ENCODE peak calls at places on chromosomes 3 and 15, in four cellular contexts. R, J, A and O are unnamed samples.

GRCh38 chr3:53286727-53287412 is 31.0 kb upstream of the TKT start:
- DNase-seq in R (peak; percentile 76), J (no peak), A (no peak), O (no peak)

GRCh38 chr3:196082471-196082971 is 631 bp upstream of the TFRC start:
- DNase-seq in R (peak; percentile 7), J (peak; percentile 35), A (no peak), O (no peak)

GRCh38 chr15:57060799-57061198 is 142.4 kb downstream of the TCF12 start:
- DNase-seq in R (peak; percentile 89), J (no peak), A (no peak), O (no peak)

GRCh38 chr15:62453356-62453755 is 288.3 kb upstream of the C2CD4B start:
- DNase-seq in R (peak; percentile 56), J (no peak), A (no peak), O (no peak)

GRCh38 chr3:107001635-107002034 is 375.6 kb upstream of the CCDC54 start:
- DNase-seq in R (peak; percentile 11), J (no peak), A (no peak), O (no peak)

GRCh38 chr15:85785887-85786777 is 8.6 kb downstream of the KLHL25 start:
- DNase-seq in R (peak; percentile 58), J (no peak), A (no peak), O (no peak)

GRCh38 chr3:97687734-97688133 is 76.8 kb upstream of the ARL6 start:
- DNase-seq in R (no peak), J (no peak), A (no peak), O (no peak)

GRCh38 chr15:89177633-89178306 is 43.6 kb downstream of the RLBP1 start:
- DNase-seq in R (peak; percentile 83), J (peak; percentile 55), A (no peak), O (no peak)

GRCh38 chr3:96657710-96658109 is 156.7 kb upstream of the EPHA6 start:
- DNase-seq in R (no peak), J (no peak), A (no peak), O (no peak)

GRCh38 chr3:25473246-25473645 is 45.2 kb downstream of the RARB start:
- DNase-seq in R (no peak), J (no peak), A (no peak), O (no peak)

GRCh38 chr3:3196148-3196861 is 16.8 kb upstream of the CRBN start:
- DNase-seq in R (no peak), J (peak; percentile 6), A (no peak), O (no peak)

GRCh38 chr3:126008219-126008618 is 39.2 kb downstream of the ROPN1B start:
- DNase-seq in R (no peak), J (no peak), A (no peak), O (no peak)

GRCh38 chr15:25230442-25230841 is 208.4 kb downstream of the UBE3A start:
- DNase-seq in R (no peak), J (no peak), A (no peak), O (no peak)

GRCh38 chr3:113249111-113249510 is 37.8 kb downstream of the BOC start:
- DNase-seq in R (peak; percentile 88), J (peak; percentile 60), A (no peak), O (no peak)

GRCh38 chr3:33218446-33219174 is at the start of gene SUSD5:
- DNase-seq in R (peak; percentile 51), J (peak; percentile 75), A (no peak), O (no peak)

GRCh38 chr15:66830358-66830757 is 128.3 kb downstream of the SMAD6 start:
- DNase-seq in R (peak; percentile 72), J (no peak), A (no peak), O (no peak)

GRCh38 chr3:179234244-179234643 is 16.7 kb downstream of the KCNMB3 start:
- DNase-seq in R (peak; percentile 15), J (no peak), A (no peak), O (no peak)

GRCh38 chr15:58517682-58518525 is 86.1 kb downstream of the LIPC start:
- DNase-seq in R (no peak), J (no peak), A (no peak), O (no peak)

GRCh38 chr3:117463276-117463675 is 753.7 kb downstream of the TUSC7 start:
- DNase-seq in R (peak; percentile 11), J (no peak), A (no peak), O (no peak)

GRCh38 chr3:10651506-10651905 is 146.1 kb upstream of the ATP2B2 start:
- DNase-seq in R (no peak), J (no peak), A (no peak), O (no peak)

GRCh38 chr3:105843895-105844500 is 24.8 kb downstream of the CBLB start:
- DNase-seq in R (no peak), J (no peak), A (no peak), O (no peak)
- H3K4me3 ChIP-seq in R (no peak overlapping the region), J (no peak overlapping the region), A (no peak overlapping the region), O (no peak overlapping the region)

GRCh38 chr3:171646357-171647133 is 163.7 kb downstream of the PLD1 start:
- DNase-seq in R (peak; percentile 80), J (peak; percentile 49), A (no peak), O (no peak)
- H3K27ac ChIP-seq in R (no peak overlapping the region), J (peak overlapping the region; percentile 0), A (peak overlapping the region; percentile 56), O (peak overlapping the region; percentile 60)

GRCh38 chr3:59115355-59116136 is 65.7 kb upstream of the CFAP20DC start:
- DNase-seq in R (peak; percentile 24), J (no peak), A (no peak), O (no peak)
- H3K4me3 ChIP-seq in R (no peak overlapping the region), J (no peak overlapping the region), A (no peak overlapping the region), O (no peak overlapping the region)

DNA sequence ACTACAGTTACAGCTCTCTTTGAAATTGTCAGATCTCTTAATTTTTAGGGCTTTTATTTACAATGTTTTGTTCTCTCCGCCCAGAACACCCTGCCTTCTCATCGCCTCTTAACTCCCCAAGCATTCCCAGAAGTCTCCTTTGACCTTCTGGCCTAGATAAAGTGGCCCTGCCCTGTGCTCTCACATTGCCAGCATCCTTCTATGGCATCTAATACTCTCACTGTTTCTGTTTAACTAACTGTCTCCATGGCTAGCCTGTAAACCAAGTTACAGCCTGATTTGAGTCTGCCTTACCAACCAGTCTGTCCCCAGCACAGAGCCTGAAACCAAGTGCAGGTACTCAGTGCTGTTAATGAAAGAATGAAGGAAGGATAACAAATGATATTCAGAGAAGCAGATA is 19.9 kb downstream of the COL8A1 start:
- DNase-seq in R (no peak), J (no peak), A (no peak), O (no peak)
- H3K27ac ChIP-seq in R (peak overlapping the region; percentile 39), J (peak overlapping the region; percentile 52), A (no peak overlapping the region), O (no peak overlapping the region)

GRCh38 chr3:23809294-23809693 is 3.5 kb downstream of the UBE2E1 start:
- DNase-seq in R (no peak), J (no peak), A (no peak), O (no peak)
- H3K4me3 ChIP-seq in R (no peak overlapping the region), J (no peak overlapping the region), A (no peak overlapping the region), O (no peak overlapping the region)

GRCh38 chr3:49841806-49842205 is 14.6 kb downstream of the TRAIP start:
- DNase-seq in R (no peak), J (no peak), A (no peak), O (no peak)
- H3K27ac ChIP-seq in R (no peak overlapping the region), J (no peak overlapping the region), A (no peak overlapping the region), O (no peak overlapping the region)

GRCh38 chr15:78811825-78812183 is 540 bp upstream of the ADAMTS7 start:
- DNase-seq in R (no peak), J (no peak), A (no peak), O (no peak)
- H3K4me3 ChIP-seq in R (peak overlapping the region; percentile 41), J (peak overlapping the region; percentile 74), A (peak overlapping the region; percentile 74), O (peak overlapping the region; percentile 65)